ENCODE peak calls at places on chromosomes 6 and 20, in six cellular contexts. One of them, this sample, is unnamed.

GRCh38 chr6:85436408-85436807 is 13.5 kb upstream of the NT5E start:
- DNase-seq in K562: no peak
- DNase-seq in naive thymus-derived CD4-positive, alpha-beta T cell: no peak
- DNase-seq in KG1: no peak
- DNase-seq in NCI-H1105 treated with DMSO at 0.1 percent for 48 hours: no peak
- DNase-seq in A549: no peak
- DNase-seq in this sample: no peak

GRCh38 chr6:155103816-155104366 is 108.8 kb downstream of the TIAM2 start:
- DNase-seq in K562: no peak
- DNase-seq in naive thymus-derived CD4-positive, alpha-beta T cell: no peak
- DNase-seq in KG1: no peak
- DNase-seq in NCI-H1105 treated with DMSO at 0.1 percent for 48 hours: no peak
- DNase-seq in A549: no peak
- DNase-seq in this sample: no peak

GRCh38 chr6:97473979-97474378 is 191.0 kb upstream of the MMS22L start:
- DNase-seq in K562: no peak
- DNase-seq in naive thymus-derived CD4-positive, alpha-beta T cell: no peak
- DNase-seq in KG1: no peak
- DNase-seq in NCI-H1105 treated with DMSO at 0.1 percent for 48 hours: no peak
- DNase-seq in A549: no peak
- DNase-seq in this sample: no peak

GRCh38 chr6:110341671-110342304 is 16.4 kb downstream of the METTL24 start:
- DNase-seq in K562: peak
- DNase-seq in naive thymus-derived CD4-positive, alpha-beta T cell: no peak
- DNase-seq in KG1: no peak
- DNase-seq in NCI-H1105 treated with DMSO at 0.1 percent for 48 hours: no peak
- DNase-seq in A549: peak
- DNase-seq in this sample: no peak

GRCh38 chr20:30892704-30893345 is 364.6 kb upstream of the DEFB115 start:
- DNase-seq in K562: no peak
- DNase-seq in naive thymus-derived CD4-positive, alpha-beta T cell: no peak
- DNase-seq in KG1: no peak
- DNase-seq in NCI-H1105 treated with DMSO at 0.1 percent for 48 hours: no peak
- DNase-seq in A549: no peak
- DNase-seq in this sample: no peak

GRCh38 chr6:157121897-157122296 is 201.4 kb downstream of the TMEM242 start:
- DNase-seq in K562: no peak
- DNase-seq in naive thymus-derived CD4-positive, alpha-beta T cell: no peak
- DNase-seq in KG1: no peak
- DNase-seq in NCI-H1105 treated with DMSO at 0.1 percent for 48 hours: no peak
- DNase-seq in A549: no peak
- DNase-seq in this sample: no peak

GRCh38 chr6:161161889-161162624 is 111.8 kb downstream of the AGPAT4 start:
- DNase-seq in K562: no peak
- DNase-seq in naive thymus-derived CD4-positive, alpha-beta T cell: no peak
- DNase-seq in KG1: no peak
- DNase-seq in NCI-H1105 treated with DMSO at 0.1 percent for 48 hours: no peak
- DNase-seq in A549: no peak
- DNase-seq in this sample: no peak

GRCh38 chr20:20711413-20711812 is 1.0 kb downstream of the RALGAPA2 start:
- DNase-seq in K562: no peak
- DNase-seq in naive thymus-derived CD4-positive, alpha-beta T cell: no peak
- DNase-seq in KG1: no peak
- DNase-seq in NCI-H1105 treated with DMSO at 0.1 percent for 48 hours: peak
- DNase-seq in A549: no peak
- DNase-seq in this sample: no peak

GRCh38 chr20:63735859-63736718 is at the start of gene LIME1:
- DNase-seq in K562: peak
- DNase-seq in naive thymus-derived CD4-positive, alpha-beta T cell: peak
- DNase-seq in KG1: no peak
- DNase-seq in NCI-H1105 treated with DMSO at 0.1 percent for 48 hours: no peak
- DNase-seq in A549: no peak
- DNase-seq in this sample: no peak

GRCh38 chr20:40683221-40683893 is 5.7 kb downstream of the MAFB start:
- DNase-seq in K562: no peak
- DNase-seq in naive thymus-derived CD4-positive, alpha-beta T cell: no peak
- DNase-seq in KG1: no peak
- DNase-seq in NCI-H1105 treated with DMSO at 0.1 percent for 48 hours: no peak
- DNase-seq in A549: no peak
- DNase-seq in this sample: no peak

GRCh38 chr6:7684076-7684475 is 41.8 kb upstream of the BMP6 start:
- DNase-seq in K562: no peak
- DNase-seq in naive thymus-derived CD4-positive, alpha-beta T cell: no peak
- DNase-seq in KG1: no peak
- DNase-seq in NCI-H1105 treated with DMSO at 0.1 percent for 48 hours: no peak
- DNase-seq in A549: no peak
- DNase-seq in this sample: no peak

GRCh38 chr6:119142051-119142450 is 63.6 kb upstream of the FAM184A start:
- DNase-seq in K562: no peak
- DNase-seq in naive thymus-derived CD4-positive, alpha-beta T cell: no peak
- DNase-seq in KG1: no peak
- DNase-seq in NCI-H1105 treated with DMSO at 0.1 percent for 48 hours: no peak
- DNase-seq in A549: no peak
- DNase-seq in this sample: no peak

GRCh38 chr6:41022294-41022693 is 16.7 kb downstream of the UNC5CL start:
- DNase-seq in K562: no peak
- DNase-seq in naive thymus-derived CD4-positive, alpha-beta T cell: no peak
- DNase-seq in KG1: no peak
- DNase-seq in NCI-H1105 treated with DMSO at 0.1 percent for 48 hours: no peak
- DNase-seq in A549: no peak
- DNase-seq in this sample: no peak

GRCh38 chr20:22411568-22412450 is 172.6 kb downstream of the FOXA2 start:
- DNase-seq in K562: peak
- DNase-seq in naive thymus-derived CD4-positive, alpha-beta T cell: no peak
- DNase-seq in KG1: no peak
- DNase-seq in NCI-H1105 treated with DMSO at 0.1 percent for 48 hours: no peak
- DNase-seq in A549: peak
- DNase-seq in this sample: no peak

GRCh38 chr6:26331809-26332226 is 33.2 kb upstream of the BTN3A2 start:
- DNase-seq in K562: peak
- DNase-seq in naive thymus-derived CD4-positive, alpha-beta T cell: peak
- DNase-seq in KG1: no peak
- DNase-seq in NCI-H1105 treated with DMSO at 0.1 percent for 48 hours: no peak
- DNase-seq in A549: no peak
- DNase-seq in this sample: peak

GRCh38 chr20:45070932-45071632 is 29.8 kb downstream of the KCNS1 start:
- DNase-seq in K562: peak
- DNase-seq in naive thymus-derived CD4-positive, alpha-beta T cell: no peak
- DNase-seq in KG1: no peak
- DNase-seq in NCI-H1105 treated with DMSO at 0.1 percent for 48 hours: no peak
- DNase-seq in A549: no peak
- DNase-seq in this sample: no peak

GRCh38 chr6:37584654-37585522 is 85.2 kb upstream of the CCDC167 start:
- DNase-seq in K562: no peak
- DNase-seq in naive thymus-derived CD4-positive, alpha-beta T cell: no peak
- DNase-seq in KG1: no peak
- DNase-seq in NCI-H1105 treated with DMSO at 0.1 percent for 48 hours: no peak
- DNase-seq in A549: no peak
- DNase-seq in this sample: no peak

GRCh38 chr20:17648782-17649730 is 33.0 kb downstream of the RRBP1 start:
- DNase-seq in K562: peak
- DNase-seq in naive thymus-derived CD4-positive, alpha-beta T cell: peak
- DNase-seq in KG1: no peak
- DNase-seq in NCI-H1105 treated with DMSO at 0.1 percent for 48 hours: peak
- DNase-seq in A549: peak
- DNase-seq in this sample: no peak

GRCh38 chr6:165846123-165846966 is 183.3 kb upstream of the PDE10A start:
- DNase-seq in K562: no peak
- DNase-seq in naive thymus-derived CD4-positive, alpha-beta T cell: no peak
- DNase-seq in KG1: no peak
- DNase-seq in NCI-H1105 treated with DMSO at 0.1 percent for 48 hours: peak
- DNase-seq in A549: no peak
- DNase-seq in this sample: no peak

GRCh38 chr6:142841915-142842314 is 103.1 kb downstream of the HIVEP2 start:
- DNase-seq in K562: no peak
- DNase-seq in naive thymus-derived CD4-positive, alpha-beta T cell: no peak
- DNase-seq in KG1: no peak
- DNase-seq in NCI-H1105 treated with DMSO at 0.1 percent for 48 hours: no peak
- DNase-seq in A549: no peak
- DNase-seq in this sample: no peak